ENCODE peak calls at places on chromosomes 13 and 19, in nine cellular contexts. F, V, Q, D, X, W, J, R and A are unnamed samples.

GRCh38 chr13:42574011-42574410 is at the start of gene TNFSF11:
- DNase-seq in F (no peak), J (no peak), V (peak), R (no peak), D (no peak), W (no peak), X (no peak), Q (no peak), A (no peak)

GRCh38 chr19:41718761-41719160 is 10.3 kb downstream of the CEACAM5 start:
- DNase-seq in W (no peak), R (no peak), J (no peak), V (no peak), D (no peak), X (no peak), F (no peak), Q (no peak), A (no peak)

GRCh38 chr19:29040951-29041350 is 172.0 kb downstream of the UQCRFS1 start:
- DNase-seq in D (no peak), W (no peak), J (peak), Q (no peak), V (no peak), F (no peak), X (no peak), R (no peak), A (no peak)

GRCh38 chr19:10238172-10238783 is 7.1 kb upstream of the S1PR2 start:
- DNase-seq in Q (peak), V (peak), F (peak), R (no peak), D (peak), J (no peak), W (peak), X (peak), A (peak)

GRCh38 chr19:5090780-5091575 is 122.1 kb downstream of the KDM4B start:
- DNase-seq in V (peak), D (no peak), Q (peak), J (no peak), W (peak), F (peak), R (peak), X (peak), A (no peak)

GRCh38 chr13:75135325-75135825 is 346.6 kb downstream of the TBC1D4 start:
- DNase-seq in D (peak), V (peak), F (no peak), W (no peak), R (no peak), X (peak), J (no peak), Q (peak), A (peak)

GRCh38 chr13:21208755-21209154 is 32.3 kb downstream of the MRPL57 start:
- DNase-seq in Q (no peak), J (no peak), R (no peak), W (no peak), D (no peak), V (peak), X (no peak), F (no peak), A (no peak)

GRCh38 chr19:50173144-50173543 is 10.1 kb upstream of the IZUMO2 start:
- DNase-seq in Q (no peak), J (no peak), R (no peak), V (no peak), X (no peak), D (no peak), W (no peak), F (peak), A (no peak)

GRCh38 chr13:46386996-46387851 is at the start of gene RUBCNL:
- DNase-seq in W (no peak), R (peak), D (peak), X (peak), F (no peak), J (no peak), Q (peak), V (no peak), A (no peak)

GRCh38 chr13:99310382-99311031 is 3.3 kb upstream of the GPR183 start:
- DNase-seq in R (no peak), V (peak), F (no peak), D (no peak), Q (peak), X (peak), J (no peak), W (no peak), A (peak)

GRCh38 chr19:4929186-4929585 is 19.9 kb downstream of the UHRF1 start:
- DNase-seq in D (no peak), Q (peak), R (no peak), X (peak), W (no peak), F (no peak), J (no peak), V (peak), A (no peak)

GRCh38 chr13:27955192-27955591 is 13.9 kb downstream of the CDX2 start:
- DNase-seq in J (no peak), W (no peak), Q (no peak), F (no peak), R (no peak), X (no peak), V (no peak), D (no peak), A (no peak)

GRCh38 chr13:27952931-27953670 is 16.0 kb downstream of the CDX2 start:
- DNase-seq in R (no peak), V (no peak), J (no peak), F (peak), W (no peak), X (no peak), D (no peak), Q (no peak), A (no peak)

GRCh38 chr13:27953671-27954405 is 15.3 kb downstream of the CDX2 start:
- DNase-seq in D (peak), R (peak), F (peak), W (peak), V (peak), J (no peak), Q (peak), X (peak), A (peak)

GRCh38 chr13:27956576-27957300 is 12.4 kb downstream of the CDX2 start:
- DNase-seq in V (no peak), R (no peak), D (no peak), F (no peak), Q (no peak), J (no peak), W (no peak), X (no peak), A (no peak)

DNA sequence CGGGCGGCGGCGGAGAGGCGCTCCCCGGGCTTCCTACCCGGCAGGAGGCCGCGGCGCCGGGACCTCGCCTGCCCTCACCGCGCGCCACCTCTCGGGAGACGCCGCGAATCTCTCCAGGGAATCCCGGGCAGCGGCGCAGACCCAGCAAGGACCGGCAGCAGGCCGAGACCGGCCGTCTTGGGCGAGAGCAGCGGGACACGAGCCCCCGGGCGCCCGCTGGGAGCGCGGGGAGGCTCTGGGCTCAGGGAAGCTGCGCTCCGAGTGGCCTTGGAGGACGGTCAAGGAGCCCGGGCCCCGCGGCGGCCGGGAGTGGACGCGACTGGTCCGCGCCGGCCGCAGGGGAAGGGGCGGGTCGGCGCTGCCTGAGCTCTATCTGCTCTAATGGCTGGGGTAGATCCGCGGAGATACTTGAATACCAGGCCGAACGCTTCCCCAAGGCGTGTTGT is 14.7 kb downstream of the CDX2 start:
- DNase-seq in Q (no peak), V (no peak), R (no peak), D (no peak), F (peak), J (no peak), X (no peak), W (no peak), A (no peak)
- TF ChIP-seq CTCF in Q (no peak), V (no peak), R (no peak), D (no peak), F (no peak), J (no peak), X (no peak), W (no peak), A (no peak)

GRCh38 chr13:51585696-51586095 is 1.4 kb downstream of the WDFY2 start:
- DNase-seq in D (no peak), W (no peak), F (no peak), Q (peak), X (peak), V (peak), R (no peak), J (no peak), A (peak)

GRCh38 chr13:51583875-51584730 is at the start of gene WDFY2:
- DNase-seq in J (peak), F (peak), X (peak), D (peak), V (peak), W (peak), Q (peak), R (peak), A (peak)

GRCh38 chr13:51583469-51583874 is 790 bp upstream of the WDFY2 start:
- DNase-seq in D (no peak), V (no peak), R (no peak), W (no peak), X (no peak), F (no peak), J (no peak), Q (no peak), A (no peak)

GRCh38 chr13:51585234-51585672 is 991 bp downstream of the WDFY2 start:
- DNase-seq in J (no peak), V (peak), W (no peak), D (no peak), R (no peak), F (no peak), X (peak), Q (peak), A (no peak)

GRCh38 chr13:51584731-51585191 is 499 bp downstream of the WDFY2 start:
- DNase-seq in F (peak), J (peak), R (peak), Q (peak), V (peak), D (peak), W (peak), X (peak), A (peak)
- TF ChIP-seq CTCF in F (no peak), J (no peak), R (no peak), Q (peak), V (peak), D (no peak), W (no peak), X (peak), A (peak)

DNA sequence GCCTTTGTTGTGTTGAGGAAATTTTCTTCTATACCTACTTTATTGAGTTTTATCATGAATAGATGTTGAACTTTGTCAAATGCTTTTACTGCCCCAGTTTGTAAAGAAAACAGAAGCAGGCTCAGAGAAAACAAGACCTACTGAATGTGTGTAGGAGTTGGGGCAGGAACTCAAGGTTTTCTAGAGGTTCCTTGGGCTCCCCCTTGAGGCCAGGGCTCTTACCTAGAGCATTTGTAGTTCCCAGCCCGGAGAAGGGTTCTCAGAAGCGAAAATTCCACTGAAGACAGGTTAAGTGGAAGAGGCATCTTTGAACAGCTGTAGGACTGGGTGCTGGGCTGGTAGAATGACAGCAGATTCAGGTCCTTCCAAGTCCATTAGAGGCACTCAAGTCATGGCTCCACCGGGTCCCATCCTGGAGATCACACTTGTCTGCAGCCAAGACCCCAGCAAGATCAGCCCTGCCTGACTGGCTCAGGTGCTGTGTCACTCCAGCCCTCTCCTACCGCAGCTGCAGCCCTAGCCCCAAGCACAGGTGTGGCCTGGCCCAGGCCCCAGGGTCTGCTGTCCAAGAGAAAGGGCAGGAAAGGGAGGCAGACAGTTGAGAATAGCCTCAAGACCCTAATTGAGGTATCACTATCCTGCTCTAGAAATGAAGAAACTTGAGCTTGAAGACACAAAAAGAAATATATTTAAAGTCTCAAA is 425.5 kb downstream of the PCDH20 start:
- DNase-seq in D (no peak), X (no peak), Q (no peak), R (no peak), F (peak), J (peak), V (no peak), W (no peak), A (no peak)
- TF ChIP-seq CTCF in D (no peak), X (no peak), Q (no peak), R (no peak), F (no peak), J (peak), V (no peak), W (no peak), A (no peak)

GRCh38 chr13:113405481-113406300 is 41.8 kb upstream of the GRTP1 start:
- DNase-seq in J (no peak), W (no peak), D (no peak), Q (no peak), X (no peak), R (peak), V (no peak), F (no peak), A (no peak)
- TF ChIP-seq CTCF in J (no peak), W (no peak), D (no peak), Q (no peak), X (no peak), R (no peak), V (no peak), F (no peak), A (no peak)

GRCh38 chr13:71306821-71307220 is 560.2 kb downstream of the DACH1 start:
- DNase-seq in W (no peak), F (no peak), Q (no peak), V (no peak), R (no peak), X (no peak), D (no peak), J (no peak), A (no peak)

GRCh38 chr13:71304861-71305260 is 562.1 kb downstream of the DACH1 start:
- DNase-seq in V (no peak), Q (no peak), X (no peak), W (no peak), R (no peak), D (no peak), F (no peak), J (no peak), A (no peak)

GRCh38 chr13:71300602-71301001 is 566.4 kb downstream of the DACH1 start:
- DNase-seq in R (no peak), W (no peak), V (no peak), F (no peak), X (no peak), J (no peak), Q (no peak), D (no peak), A (no peak)

DNA sequence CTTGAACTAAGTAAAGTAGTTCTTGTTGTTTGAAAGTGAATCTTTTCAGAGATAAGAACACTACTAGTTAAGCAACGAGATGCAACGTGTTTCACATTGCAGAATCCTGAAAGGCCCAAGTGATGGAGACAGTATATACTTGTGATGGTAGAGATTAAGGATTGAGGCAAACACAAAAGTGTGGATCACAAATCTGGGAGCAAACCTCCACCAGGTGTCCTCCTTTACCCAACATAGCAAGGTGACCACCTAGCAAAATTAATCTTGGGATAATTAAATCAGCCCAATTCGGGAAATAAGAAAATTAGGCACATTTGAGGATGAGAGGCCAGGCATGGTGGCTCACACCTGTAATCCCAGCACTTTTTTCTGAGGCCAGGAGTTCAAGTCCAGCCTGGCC is 563.9 kb downstream of the DACH1 start:
- DNase-seq in W (no peak), V (peak), X (no peak), J (no peak), Q (no peak), R (no peak), F (no peak), D (no peak), A (no peak)
- TF ChIP-seq CTCF in W (peak), V (peak), X (no peak), J (peak), Q (no peak), R (no peak), F (no peak), D (no peak), A (no peak)

GRCh38 chr13:106507560-106508274 is 27.7 kb downstream of the EFNB2 start:
- DNase-seq in Q (peak), X (peak), D (peak), J (no peak), V (peak), F (no peak), R (no peak), W (no peak), A (peak)
- TF ChIP-seq CTCF in Q (no peak), X (no peak), D (no peak), J (no peak), V (no peak), F (no peak), R (no peak), W (no peak), A (no peak)

GRCh38 chr19:19997656-19998268 is 41.5 kb downstream of the ZNF682 start:
- DNase-seq in R (peak), D (no peak), V (no peak), X (no peak), J (peak), Q (no peak), F (peak), W (peak), A (no peak)
- TF ChIP-seq CTCF in R (peak), D (no peak), V (peak), X (peak), J (peak), Q (peak), F (no peak), W (peak), A (peak)

DNA sequence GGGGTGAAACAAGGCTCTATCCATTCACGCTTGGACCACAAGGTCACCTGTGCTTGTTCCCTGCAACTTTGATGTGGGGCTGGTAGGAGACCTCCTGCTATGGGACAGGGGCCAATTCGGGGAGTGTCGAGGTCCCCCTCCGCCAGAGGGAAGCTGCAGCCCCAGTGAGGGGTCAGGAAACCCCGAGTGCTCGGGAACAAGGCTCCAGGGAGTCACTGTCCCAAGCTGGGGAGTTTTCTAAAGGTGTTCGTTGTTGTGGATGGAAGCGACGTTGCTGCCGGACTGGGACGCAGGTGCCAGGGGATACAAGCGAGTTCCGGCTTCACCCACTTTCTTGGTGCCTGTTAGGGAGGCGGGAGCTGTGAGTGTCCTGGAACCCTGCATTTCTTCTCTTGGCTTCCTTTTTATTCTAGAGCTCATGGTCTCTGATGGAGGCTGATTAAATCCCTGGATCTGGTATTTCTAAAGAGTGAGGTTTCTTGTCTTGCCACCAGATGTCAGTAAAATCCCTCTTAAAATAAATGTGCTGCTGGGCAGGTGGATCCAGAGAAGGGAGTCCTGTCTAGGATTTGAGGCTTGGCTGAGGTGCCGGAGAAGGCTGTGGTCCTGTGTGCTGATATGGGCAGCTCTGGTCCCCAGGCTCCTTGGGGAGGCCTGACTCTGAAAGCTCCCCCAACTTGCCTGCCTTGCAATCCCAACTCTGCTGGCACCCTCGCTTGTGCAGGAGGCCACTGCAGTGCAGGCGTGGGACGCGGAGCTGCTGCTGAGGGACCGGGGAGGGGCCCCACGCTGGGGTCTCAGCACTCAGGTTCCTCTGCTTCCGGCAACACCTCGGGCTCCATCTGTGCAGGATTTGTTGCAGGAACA is 153.9 kb downstream of the TEX29 start:
- DNase-seq in J (peak), W (no peak), D (peak), F (no peak), V (peak), X (peak), R (no peak), Q (peak), A (peak)
- TF ChIP-seq CTCF in J (peak), W (peak), D (peak), F (no peak), V (peak), X (peak), R (peak), Q (peak), A (peak)